ENCODE peak calls at places on chromosomes 13 and 19, in nine cellular contexts. E is iris pigment epithelial cell; B is NCI-H1092 treated with DMSO at 0.1 percent for 48 hours; M is hypothalamus; H is GM12865; U is stimulated activated CD4-positive, alpha-beta T cell treated with anti-CD3 and anti-CD28 coated beads, Interleukin-1b, Interleukin-23, amount 100 ng/mL, for 1 hour; G is T-helper 1 cell; D is myocyte; W is epithelial cell of esophagus. L is an unnamed sample.

GRCh38 chr13:35764359-35765015 is 288.0 kb upstream of the MAB21L1 start:
- DNase-seq in E (no peak), B (no peak), M (no peak), H (no peak), U (no peak), G (no peak), D (peak), W (no peak), L (no peak)

GRCh38 chr13:44273991-44274810 is 99.4 kb upstream of the SERP2 start:
- DNase-seq in E (peak), B (peak), M (no peak), H (peak), U (no peak), G (no peak), D (peak), W (no peak), L (peak)

GRCh38 chr19:54106716-54107115 is 4.1 kb downstream of the NDUFA3 start:
- DNase-seq in E (no peak), B (no peak), M (no peak), H (peak), U (no peak), G (no peak), D (no peak), W (no peak), L (no peak)

GRCh38 chr19:16945364-16945714 is 56.5 kb downstream of the F2RL3 start:
- DNase-seq in E (no peak), B (no peak), M (no peak), H (no peak), U (no peak), G (no peak), D (no peak), W (no peak), L (no peak)

GRCh38 chr19:5097331-5097930 is 128.5 kb downstream of the KDM4B start:
- DNase-seq in E (no peak), B (no peak), M (no peak), H (no peak), U (no peak), G (no peak), D (no peak), W (no peak), L (no peak)

GRCh38 chr19:56837892-56838679 is 2.4 kb downstream of the PEG3 start:
- DNase-seq in E (peak), B (no peak), M (peak), H (no peak), U (no peak), G (no peak), D (no peak), W (no peak), L (no peak)

GRCh38 chr13:112486386-112487126 is 101.4 kb downstream of the TUBGCP3 start:
- DNase-seq in E (no peak), B (no peak), M (no peak), H (no peak), U (no peak), G (no peak), D (peak), W (no peak), L (no peak)

GRCh38 chr13:26709461-26709860 is 51.1 kb downstream of the GPR12 start:
- DNase-seq in E (no peak), B (no peak), M (no peak), H (no peak), U (no peak), G (no peak), D (no peak), W (no peak), L (no peak)

GRCh38 chr13:25151626-25152025 is 20.5 kb downstream of the AMER2 start:
- DNase-seq in E (no peak), B (no peak), M (no peak), H (no peak), U (no peak), G (no peak), D (no peak), W (no peak), L (no peak)

GRCh38 chr13:24458736-24459135 is 53.8 kb downstream of the PARP4 start:
- DNase-seq in E (peak), B (no peak), M (no peak), H (no peak), U (no peak), G (no peak), D (no peak), W (no peak), L (no peak)

GRCh38 chr19:50478901-50479715 is 2.5 kb upstream of the GARIN5A start:
- DNase-seq in E (peak), B (no peak), M (no peak), H (peak), U (no peak), G (no peak), D (no peak), W (peak), L (no peak)

GRCh38 chr13:30847697-30848307 is 58.3 kb upstream of the MEDAG start:
- DNase-seq in E (peak), B (no peak), M (no peak), H (peak), U (no peak), G (no peak), D (peak), W (peak), L (peak)

GRCh38 chr19:16825312-16826168 is 3.7 kb upstream of the SIN3B start:
- DNase-seq in E (peak), B (peak), M (no peak), H (no peak), U (no peak), G (no peak), D (peak), W (peak), L (peak)

GRCh38 chr13:76271728-76272232 is 614.4 kb downstream of the KCTD12 start:
- DNase-seq in E (no peak), B (no peak), M (no peak), H (no peak), U (no peak), G (no peak), D (no peak), W (peak), L (peak)

GRCh38 chr19:49361438-49362047 is 673 bp downstream of the TEAD2 start:
- DNase-seq in E (peak), B (no peak), M (no peak), H (no peak), U (no peak), G (no peak), D (peak), W (peak), L (peak)

L was measured in bronchial epithelial cell.